ENCODE peak calls at places on chromosomes 12 and 14, in seven cellular contexts. L, K, V, Y, B, S and R are unnamed samples. For H3K9me3 and H3K4me1, the result is how much of the 10 kb centered on the place peaks cover.

GRCh38 chr12:65695077-65695865 is 129.0 kb upstream of the HMGA2 start:
- DNase-seq in L (no peak), K (peak), V (no peak), Y (no peak), B (no peak), S (no peak), R (no peak)

GRCh38 chr12:48744251-48745008 is 27.9 kb upstream of the CCNT1 start:
- DNase-seq in L (no peak), K (no peak), V (no peak), Y (no peak), B (no peak), S (no peak), R (no peak)

GRCh38 chr12:10119072-10119471 is 10.9 kb downstream of the CLEC7A start:
- DNase-seq in L (no peak), K (peak), V (no peak), Y (no peak), B (no peak), S (no peak), R (no peak)

GRCh38 chr12:61870658-61871559 is 389.3 kb upstream of the USP15 start:
- DNase-seq in L (no peak), K (no peak), V (no peak), Y (no peak), B (no peak), S (no peak), R (no peak)

GRCh38 chr12:109715310-109716091 is 1.9 kb downstream of the FAM222A start:
- DNase-seq in L (no peak), K (peak), V (no peak), Y (peak), B (no peak), S (no peak), R (no peak)

GRCh38 chr12:111775205-111776193 is 8.8 kb downstream of the ALDH2 start:
- DNase-seq in L (no peak), K (peak), V (peak), Y (peak), B (peak), S (peak), R (peak)

GRCh38 chr12:47744005-47744651 is 14.6 kb downstream of the RAPGEF3 start:
- DNase-seq in L (peak), K (peak), V (no peak), Y (peak), B (no peak), S (no peak), R (no peak)

GRCh38 chr14:99744199-99744872 is 48.9 kb upstream of the EML1 start:
- DNase-seq in L (no peak), K (no peak), V (no peak), Y (no peak), B (no peak), S (no peak), R (no peak)

GRCh38 chr14:20429801-20430669 is 5.9 kb downstream of the KLHL33 start:
- DNase-seq in L (no peak), K (no peak), V (no peak), Y (no peak), B (no peak), S (no peak), R (no peak)

GRCh38 chr12:53737951-53738833 is 10.9 kb upstream of the CALCOCO1 start:
- DNase-seq in L (no peak), K (no peak), V (no peak), Y (peak), B (no peak), S (no peak), R (no peak)

GRCh38 chr12:86212970-86213369 is 43.2 kb downstream of the MGAT4C start:
- DNase-seq in L (no peak), K (no peak), V (no peak), Y (peak), B (no peak), S (no peak), R (no peak)

GRCh38 chr12:26628234-26628633 is 204.8 kb downstream of the ITPR2 start:
- DNase-seq in L (no peak), K (no peak), V (no peak), Y (no peak), B (no peak), S (no peak), R (no peak)

GRCh38 chr12:4829161-4829792 is 80.4 kb upstream of the KCNA1 start:
- DNase-seq in L (no peak), K (no peak), V (peak), Y (no peak), B (no peak), S (no peak), R (no peak)

GRCh38 chr14:87615822-87616679 is 376.9 kb downstream of the GALC start:
- DNase-seq in L (peak), K (peak), V (no peak), Y (peak), B (no peak), S (peak), R (peak)

GRCh38 chr12:76883826-76884225 is 5.0 kb upstream of the CSRP2 start:
- DNase-seq in L (no peak), K (no peak), V (no peak), Y (no peak), B (no peak), S (peak), R (no peak)

GRCh38 chr12:88207921-88208640 is 66.0 kb downstream of the TMTC3 start:
- DNase-seq in L (no peak), K (no peak), V (no peak), Y (no peak), B (no peak), S (no peak), R (no peak)

GRCh38 chr14:105143451-105144230 is 24.9 kb downstream of the JAG2 start:
- DNase-seq in L (no peak), K (no peak), V (no peak), Y (peak), B (peak), S (no peak), R (peak)

GRCh38 chr12:67716817-67717216 is 68.3 kb downstream of the DYRK2 start:
- DNase-seq in L (no peak), K (no peak), V (no peak), Y (no peak), B (no peak), S (no peak), R (no peak)

GRCh38 chr14:36367985-36368774 is 47.7 kb upstream of the MBIP start:
- DNase-seq in L (no peak), K (no peak), V (no peak), Y (no peak), B (no peak), S (no peak), R (no peak)

GRCh38 chr12:12901158-12901791 is 9.9 kb downstream of the GPRC5A start:
- DNase-seq in L (no peak), K (peak), V (no peak), Y (no peak), B (no peak), S (no peak), R (peak)

GRCh38 chr12:131057211-131057721 is 103.6 kb downstream of the ADGRD1 start:
- DNase-seq in L (no peak), K (no peak), V (no peak), Y (no peak), B (peak), S (peak), R (peak)

GRCh38 chr12:111183094-111183493 is 185.8 kb downstream of the PHETA1 start:
- DNase-seq in L (no peak), K (no peak), V (no peak), Y (no peak), B (no peak), S (no peak), R (no peak)

GRCh38 chr14:68113328-68113930 is 293.9 kb downstream of the RAD51B start:
- DNase-seq in L (no peak), K (no peak), V (no peak), Y (no peak), B (no peak), S (no peak), R (no peak)

GRCh38 chr14:71751264-71751663 is 181.0 kb upstream of the RGS6 start:
- DNase-seq in L (no peak), K (no peak), V (no peak), Y (no peak), B (no peak), S (no peak), R (no peak)

GRCh38 chr12:49980501-49981158 is 7.9 kb downstream of the AQP6 start:
- DNase-seq in L (no peak), K (no peak), V (no peak), Y (peak), B (no peak), S (no peak), R (no peak)

GRCh38 chr14:90419200-90419599 is 22.4 kb downstream of the CALM1 start:
- DNase-seq in L (no peak), K (peak), V (no peak), Y (no peak), B (no peak), S (peak), R (peak)

GRCh38 chr14:100893760-100894159 is 9.8 kb downstream of the RTL1 start:
- DNase-seq in L (no peak), K (no peak), V (no peak), Y (no peak), B (peak), S (no peak), R (peak)

GRCh38 chr12:75721790-75722189 is 210.4 kb upstream of the KRR1 start:
- DNase-seq in L (no peak), K (no peak), V (no peak), Y (no peak), B (no peak), S (no peak), R (no peak)

GRCh38 chr12:57632369-57632897 is 568 bp downstream of the B4GALNT1 start:
- DNase-seq in L (no peak), K (peak), V (no peak), Y (peak), B (peak), S (no peak), R (peak)

GRCh38 chr12:19437996-19438395 is 1.3 kb upstream of the AEBP2 start:
- DNase-seq in L (peak), K (no peak), V (no peak), Y (no peak), B (no peak), S (no peak), R (no peak)

GRCh38 chr12:125133616-125134015 is 68.4 kb downstream of the AACS start:
- DNase-seq in L (no peak), K (no peak), V (no peak), Y (no peak), B (no peak), S (no peak), R (no peak)

GRCh38 chr12:2772370-2772769 is 22.4 kb upstream of the FKBP4 start:
- DNase-seq in L (no peak), K (no peak), V (no peak), Y (no peak), B (no peak), S (no peak), R (no peak)

GRCh38 chr12:86134571-86134970 is 121.6 kb downstream of the MGAT4C start:
- DNase-seq in L (no peak), K (peak), V (no peak), Y (no peak), B (no peak), S (no peak), R (no peak)

GRCh38 chr12:112807452-112807851 is 15.9 kb downstream of the RPH3A start:
- DNase-seq in L (no peak), K (peak), V (no peak), Y (no peak), B (no peak), S (no peak), R (no peak)

DNA sequence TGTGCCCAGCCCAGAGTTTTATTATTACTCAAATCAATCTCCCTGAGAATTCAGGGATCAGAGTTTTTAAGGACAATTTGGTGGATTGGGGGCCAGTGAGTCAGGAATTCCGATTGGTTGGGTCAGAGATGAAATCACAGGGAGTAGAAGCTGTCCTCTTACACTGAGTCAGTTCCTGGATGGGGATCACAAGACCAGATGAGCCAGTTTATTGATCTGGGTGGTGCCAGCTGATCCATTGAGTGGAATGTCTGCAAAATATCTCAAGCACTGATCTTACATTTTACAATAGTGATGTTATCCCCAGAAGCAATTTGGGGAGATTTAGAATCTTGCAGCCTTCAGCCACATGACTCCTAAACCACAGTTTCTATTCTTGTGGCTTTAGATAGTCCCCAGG is 89.1 kb upstream of the CNOT2 start:
- DNase-seq in L (no peak), K (no peak), V (no peak), Y (no peak), B (no peak), S (no peak), R (no peak)
- H3K9me3 ChIP-seq in L (under half), K (under half), V (under half), Y (under half), B (under half), S (under half), R (under half)

GRCh38 chr12:46472893-46473633 is 100.5 kb upstream of the SLC38A2 start:
- DNase-seq in L (no peak), K (peak), V (no peak), Y (peak), B (no peak), S (no peak), R (no peak)

GRCh38 chr12:46472144-46472705 is 99.7 kb upstream of the SLC38A2 start:
- DNase-seq in L (no peak), K (no peak), V (no peak), Y (no peak), B (no peak), S (no peak), R (no peak)

GRCh38 chr12:46471404-46471803 is 98.8 kb upstream of the SLC38A2 start:
- DNase-seq in L (no peak), K (no peak), V (no peak), Y (no peak), B (no peak), S (no peak), R (no peak)

GRCh38 chr12:46475972-46476645 is 103.5 kb upstream of the SLC38A2 start:
- DNase-seq in L (no peak), K (no peak), V (no peak), Y (no peak), B (no peak), S (no peak), R (no peak)

GRCh38 chr12:46473634-46474201 is 101.1 kb upstream of the SLC38A2 start:
- DNase-seq in L (no peak), K (peak), V (peak), Y (peak), B (no peak), S (peak), R (peak)
- TF ChIP-seq EP300 in L (no peak), K (peak), V (no peak), Y (peak), B (no peak), S (peak), R (no peak)

DNA sequence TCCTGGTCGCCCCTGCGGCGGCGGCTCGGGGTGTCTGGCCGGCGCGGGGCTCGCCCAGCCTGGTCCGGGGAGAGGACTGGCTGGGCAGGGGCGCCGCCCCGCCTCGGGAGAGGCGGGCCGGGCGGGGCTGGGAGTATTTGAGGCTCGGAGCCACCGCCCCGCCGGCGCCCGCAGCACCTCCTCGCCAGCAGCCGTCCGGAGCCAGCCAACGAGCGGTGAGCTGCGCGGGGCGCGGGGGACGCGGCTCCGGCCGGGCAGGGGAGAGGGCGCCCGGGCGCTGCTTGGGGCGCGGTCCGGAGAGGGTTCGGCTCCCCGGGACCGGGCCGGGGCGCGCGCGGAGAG is at the start of gene LGALS3:
- DNase-seq in L (no peak), K (peak), V (no peak), Y (peak), B (peak), S (peak), R (peak)
- H3K4me1 ChIP-seq in L (under half), K (under half), V (under half), Y (under half), B (half or more), S (half or more), R (half or more)

GRCh38 chr12:181921-182320 is 32.0 kb downstream of the SLC6A12 start:
- DNase-seq in L (no peak), K (no peak), V (no peak), Y (no peak), B (no peak), S (no peak), R (no peak)

GRCh38 chr12:185197-185955 is 28.6 kb downstream of the SLC6A12 start:
- DNase-seq in L (no peak), K (no peak), V (no peak), Y (no peak), B (no peak), S (no peak), R (no peak)

GRCh38 chr12:180445-180844 is 33.5 kb downstream of the SLC6A12 start:
- DNase-seq in L (no peak), K (no peak), V (peak), Y (no peak), B (no peak), S (peak), R (no peak)

GRCh38 chr12:179885-180284 is 34.1 kb downstream of the SLC6A12 start:
- DNase-seq in L (no peak), K (no peak), V (no peak), Y (no peak), B (no peak), S (no peak), R (no peak)

DNA sequence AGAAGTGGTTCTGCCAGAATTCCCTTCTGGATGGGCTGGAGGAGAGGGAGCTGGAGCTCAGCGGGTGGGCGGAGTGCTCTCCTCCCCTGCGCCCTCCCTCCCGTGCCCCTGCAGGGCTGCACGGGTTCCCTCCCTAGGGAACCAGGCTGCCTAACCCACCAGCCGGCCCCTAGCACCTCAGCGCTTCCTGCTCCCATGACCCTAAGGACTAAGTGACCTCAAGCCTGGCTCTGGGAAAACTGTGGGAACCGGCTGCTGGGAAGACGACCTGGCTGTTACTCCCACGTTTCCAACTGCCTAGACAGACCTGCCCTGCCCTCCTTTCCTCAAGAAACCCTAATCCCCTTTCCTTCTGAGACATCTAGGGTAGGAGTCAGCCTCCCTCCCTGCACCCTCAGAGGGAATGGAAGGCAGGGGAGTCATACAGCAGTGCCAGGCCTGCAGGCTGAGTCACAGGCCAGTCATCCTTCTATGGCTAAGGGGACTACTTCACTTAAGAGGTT is 31.5 kb downstream of the SLC6A12 start:
- DNase-seq in L (no peak), K (peak), V (no peak), Y (no peak), B (no peak), S (no peak), R (no peak)
- H3K9me3 ChIP-seq in L (under half), K (under half), V (under half), Y (under half), B (under half), S (under half), R (under half)

GRCh38 chr14:30191639-30192279 is 264.1 kb upstream of the PRKD1 start:
- DNase-seq in L (no peak), K (no peak), V (no peak), Y (no peak), B (no peak), S (no peak), R (no peak)
- TF ChIP-seq EP300 in L (no peak), K (no peak), V (no peak), Y (no peak), B (no peak), S (no peak), R (no peak)

DNA sequence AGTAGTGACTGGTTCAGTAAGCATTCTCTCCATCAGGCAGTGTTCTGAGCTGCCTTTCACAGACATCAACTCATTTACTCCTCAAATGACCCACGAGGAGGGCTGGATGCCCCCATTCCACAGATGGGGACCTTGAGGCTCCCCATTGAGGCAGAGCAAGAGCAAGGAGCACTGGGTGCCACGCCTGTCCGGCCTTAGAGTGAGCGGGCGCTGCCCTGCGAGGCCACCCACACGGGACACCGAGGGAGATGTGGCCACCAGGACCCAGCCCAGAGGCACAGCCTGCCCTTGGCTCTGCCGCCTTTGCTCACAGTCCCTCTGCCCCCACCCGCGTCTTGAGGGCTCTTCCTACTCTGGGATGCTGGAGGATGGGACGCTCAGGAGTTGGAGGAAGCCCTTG is 3.0 kb downstream of the FBRSL1 start:
- DNase-seq in L (no peak), K (no peak), V (no peak), Y (no peak), B (no peak), S (no peak), R (no peak)
- H3K4me1 ChIP-seq in L (under half), K (under half), V (under half), Y (half or more), B (half or more), S (half or more), R (under half)

GRCh38 chr12:14408208-14408607 is 42.7 kb downstream of the ATF7IP start:
- DNase-seq in L (no peak), K (peak), V (no peak), Y (peak), B (no peak), S (no peak), R (no peak)
- H3K9me3 ChIP-seq in L (under half), K (under half), V (under half), Y (under half), B (under half), S (under half), R (under half)

GRCh38 chr12:6958609-6959375 is 7.6 kb downstream of the PTPN6 start:
- DNase-seq in L (no peak), K (no peak), V (no peak), Y (peak), B (no peak), S (no peak), R (peak)
- TF ChIP-seq EP300 in L (no peak), K (no peak), V (peak), Y (no peak), B (no peak), S (no peak), R (no peak)